ENCODE peak calls at places on chromosomes 3 and 15, in four cellular contexts. L, T, J and A are unnamed samples.

GRCh38 chr3:152120606-152121291 is 148.0 kb upstream of the MBNL1 start:
- DNase-seq in L (no peak), J (no peak), T (no peak), A (no peak)

GRCh38 chr15:83378921-83379561 is 68.1 kb upstream of the SH3GL3 start:
- DNase-seq in L (no peak), J (no peak), T (no peak), A (no peak)

GRCh38 chr3:9779721-9780450 is 10.1 kb upstream of the CAMK1 start:
- DNase-seq in T (no peak), L (no peak), J (no peak), A (peak)

GRCh38 chr15:84570164-84570692 is 30.6 kb upstream of the ZSCAN2 start:
- DNase-seq in J (peak), L (peak), T (no peak), A (peak)

GRCh38 chr15:73464602-73465001 is 21.6 kb downstream of the REC114 start:
- DNase-seq in T (no peak), L (no peak), J (no peak), A (no peak)

GRCh38 chr3:138608322-138609214 is at the start of gene FAIM:
- DNase-seq in L (peak), T (peak), J (peak), A (peak)

GRCh38 chr3:127203024-127203423 is 10.1 kb downstream of the PRR23E start:
- DNase-seq in J (no peak), T (no peak), L (no peak), A (no peak)

GRCh38 chr3:110234831-110235230 is 836.8 kb upstream of the NECTIN3 start:
- DNase-seq in J (no peak), L (no peak), T (no peak), A (no peak)

GRCh38 chr15:25051399-25052154 is 96.8 kb downstream of the SNRPN start:
- DNase-seq in J (peak), T (no peak), L (no peak), A (no peak)

GRCh38 chr15:32855942-32856341 is 138.1 kb downstream of the GREM1 start:
- DNase-seq in L (no peak), J (no peak), T (peak), A (no peak)

GRCh38 chr3:45832691-45833090 is 9.2 kb downstream of the LZTFL1 start:
- DNase-seq in T (no peak), J (no peak), L (no peak), A (peak)

GRCh38 chr3:165125836-165126235 is 47.5 kb upstream of the SI start:
- DNase-seq in L (no peak), J (no peak), T (no peak), A (no peak)

GRCh38 chr3:48038971-48039481 is 22.8 kb upstream of the MAP4 start:
- DNase-seq in L (no peak), T (no peak), J (no peak), A (peak)

GRCh38 chr15:24956131-24956838 is 1.5 kb downstream of the SNRPN start:
- DNase-seq in T (peak), L (peak), J (peak), A (no peak)

GRCh38 chr3:52609316-52609815 is 73.0 kb downstream of the UQCC5 start:
- DNase-seq in J (no peak), T (no peak), L (no peak), A (no peak)

GRCh38 chr3:46368569-46368968 is 2.2 kb upstream of the CCR5 start:
- DNase-seq in L (peak), J (no peak), T (no peak), A (peak)

GRCh38 chr15:39279331-39279730 is 301.5 kb upstream of the THBS1 start:
- DNase-seq in J (no peak), L (no peak), T (no peak), A (no peak)

GRCh38 chr15:89813381-89814111 is 1.1 kb downstream of the ANPEP start:
- DNase-seq in T (no peak), J (no peak), L (no peak), A (peak)
- TF ChIP-seq POLR2A in T (no peak), J (no peak), L (no peak), A (peak)

DNA sequence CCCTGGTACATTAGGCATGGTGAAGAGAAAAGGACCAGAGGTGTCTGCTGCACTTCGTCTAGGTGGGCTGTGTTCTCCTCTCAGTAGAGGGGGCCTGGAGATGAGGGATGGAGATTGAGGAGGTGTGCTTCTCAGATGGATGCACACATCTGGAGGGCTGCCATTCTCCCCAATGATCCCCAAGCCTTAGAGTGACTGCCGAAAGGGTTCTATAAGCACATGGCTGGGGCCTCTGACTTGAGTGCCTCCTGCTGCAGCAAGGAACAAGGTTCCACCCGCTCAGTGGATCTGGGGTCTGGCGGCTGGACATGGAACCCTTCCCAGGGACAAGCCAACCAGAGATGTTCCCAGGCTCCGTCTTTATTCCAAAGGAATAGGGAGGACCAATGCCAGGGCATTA is 66.8 kb downstream of the CPN2 start:
- DNase-seq in T (no peak), J (no peak), L (no peak), A (no peak)
- TF ChIP-seq POLR2A in T (no peak), J (no peak), L (no peak), A (no peak)

GRCh38 chr3:185929192-185930151 is 8.3 kb downstream of the TRA2B start:
- DNase-seq in J (no peak), T (no peak), L (no peak), A (no peak)
- TF ChIP-seq POLR2A in J (no peak), T (no peak), L (no peak), A (no peak)

GRCh38 chr15:42157981-42158765 is 1.7 kb upstream of the PLA2G4F start:
- DNase-seq in L (peak), T (peak), J (no peak), A (no peak)

GRCh38 chr15:42157381-42157780 is 945 bp upstream of the PLA2G4F start:
- DNase-seq in J (no peak), L (no peak), T (no peak), A (no peak)

GRCh38 chr15:42155546-42156265 is 730 bp downstream of the PLA2G4F start:
- DNase-seq in J (no peak), T (no peak), L (no peak), A (no peak)

GRCh38 chr15:42154576-42155355 is 1.7 kb downstream of the PLA2G4F start:
- DNase-seq in L (no peak), J (no peak), T (no peak), A (no peak)

DNA sequence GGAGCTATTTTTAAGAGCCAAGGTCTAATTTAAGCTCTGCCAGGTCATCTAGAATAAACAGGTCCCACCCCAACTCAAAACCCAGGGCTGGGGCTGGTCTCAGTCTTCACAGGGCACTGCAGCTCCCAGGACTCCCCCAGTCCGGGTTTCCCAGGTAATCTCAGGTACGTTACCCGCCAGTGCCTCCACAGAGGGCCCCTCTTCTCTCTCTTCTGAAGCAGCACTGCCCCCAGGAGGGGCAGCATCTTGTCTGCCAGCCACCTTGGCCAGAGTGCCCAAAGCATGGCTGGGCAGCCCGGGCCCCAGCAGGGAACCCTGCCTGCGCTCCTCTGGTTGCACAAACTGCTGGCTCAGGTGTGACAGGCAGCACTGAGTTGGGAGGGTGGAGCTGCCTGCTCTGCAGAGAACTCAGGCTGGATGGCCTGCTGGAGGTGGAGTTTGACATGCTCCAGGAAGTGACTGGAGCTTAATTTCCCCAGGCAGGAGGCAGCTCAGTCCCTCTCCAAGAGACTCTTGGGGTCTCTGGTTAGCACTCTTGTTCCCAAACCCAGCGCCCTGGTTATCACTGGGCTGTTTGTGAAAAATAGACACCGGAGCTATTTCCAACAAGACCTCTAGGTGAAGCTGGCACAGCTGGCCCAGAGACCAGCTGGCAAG is at the start of gene PLA2G4F:
- DNase-seq in L (no peak), T (no peak), J (no peak), A (no peak)
- TF ChIP-seq POLR2A in L (no peak), T (no peak), J (no peak), A (no peak)

GRCh38 chr15:75625542-75626347 is at the start of gene SNUPN:
- DNase-seq in L (peak), T (peak), J (peak), A (peak)
- TF ChIP-seq POLR2A in L (no peak), T (peak), J (peak), A (peak)

GRCh38 chr3:179526482-179526881 is 36.2 kb upstream of the ACTL6A start:
- DNase-seq in L (no peak), J (no peak), T (no peak), A (no peak)

GRCh38 chr3:179528786-179529185 is 33.9 kb upstream of the ACTL6A start:
- DNase-seq in L (no peak), T (peak), J (no peak), A (no peak)

DNA sequence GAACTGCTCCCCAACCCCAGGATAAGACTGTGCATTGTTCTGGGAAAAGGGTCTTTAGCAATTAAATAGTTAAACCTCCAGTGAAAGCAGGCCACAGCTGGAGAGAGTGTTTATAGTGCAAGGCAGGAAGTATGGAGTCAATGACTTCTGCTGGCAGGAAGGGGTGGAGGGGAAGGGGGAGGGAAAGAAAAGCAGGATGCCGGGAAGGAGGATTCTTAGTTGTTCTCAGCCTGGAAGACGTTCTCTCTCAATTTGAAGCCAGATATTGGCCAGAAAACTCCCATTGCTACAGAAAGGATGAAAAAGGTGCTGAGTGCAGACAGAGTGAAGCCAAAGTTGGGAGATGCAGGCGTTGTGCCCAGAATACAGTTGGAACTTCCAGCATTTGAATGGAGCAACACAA is 35.7 kb upstream of the ACTL6A start:
- DNase-seq in J (peak), L (peak), T (peak), A (peak)
- TF ChIP-seq POLR2A in J (no peak), L (no peak), T (no peak), A (no peak)

GRCh38 chr15:23866832-23867231 is 179.7 kb upstream of the NDN start:
- DNase-seq in T (no peak), J (no peak), L (no peak), A (peak)

DNA sequence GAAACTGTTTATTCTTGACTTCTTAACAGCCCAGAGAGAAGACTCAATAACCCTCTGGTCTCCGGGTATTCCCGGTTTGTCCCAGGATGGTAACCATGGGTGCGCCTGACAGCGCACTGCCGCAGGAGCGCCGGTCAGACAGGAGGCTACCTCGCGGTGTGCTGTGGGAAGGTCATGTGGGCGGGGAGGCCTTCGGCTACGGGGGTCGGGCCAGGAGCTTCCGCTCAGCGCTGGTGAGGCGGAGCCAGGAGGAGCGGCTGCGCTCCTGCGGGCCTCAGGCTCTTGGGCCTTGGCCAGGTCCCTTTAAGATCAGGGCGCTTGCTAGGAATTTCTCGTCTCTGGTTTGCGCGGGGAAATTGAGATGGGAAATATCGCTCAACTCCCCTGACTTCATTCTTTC is 182.3 kb upstream of the NDN start:
- DNase-seq in T (no peak), J (peak), L (peak), A (no peak)
- TF ChIP-seq POLR2A in T (no peak), J (no peak), L (no peak), A (no peak)

GRCh38 chr3:179562467-179563297 is at the start of gene ACTL6A:
- DNase-seq in L (peak), J (peak), T (peak), A (peak)

GRCh38 chr3:179558742-179559364 is 3.9 kb upstream of the ACTL6A start:
- DNase-seq in T (peak), J (peak), L (peak), A (peak)

GRCh38 chr3:179560791-179561190 is 1.9 kb upstream of the ACTL6A start:
- DNase-seq in J (no peak), L (no peak), T (no peak), A (no peak)

GRCh38 chr3:179565496-179565895 is 2.8 kb downstream of the ACTL6A start:
- DNase-seq in T (no peak), L (no peak), J (no peak), A (no peak)

DNA sequence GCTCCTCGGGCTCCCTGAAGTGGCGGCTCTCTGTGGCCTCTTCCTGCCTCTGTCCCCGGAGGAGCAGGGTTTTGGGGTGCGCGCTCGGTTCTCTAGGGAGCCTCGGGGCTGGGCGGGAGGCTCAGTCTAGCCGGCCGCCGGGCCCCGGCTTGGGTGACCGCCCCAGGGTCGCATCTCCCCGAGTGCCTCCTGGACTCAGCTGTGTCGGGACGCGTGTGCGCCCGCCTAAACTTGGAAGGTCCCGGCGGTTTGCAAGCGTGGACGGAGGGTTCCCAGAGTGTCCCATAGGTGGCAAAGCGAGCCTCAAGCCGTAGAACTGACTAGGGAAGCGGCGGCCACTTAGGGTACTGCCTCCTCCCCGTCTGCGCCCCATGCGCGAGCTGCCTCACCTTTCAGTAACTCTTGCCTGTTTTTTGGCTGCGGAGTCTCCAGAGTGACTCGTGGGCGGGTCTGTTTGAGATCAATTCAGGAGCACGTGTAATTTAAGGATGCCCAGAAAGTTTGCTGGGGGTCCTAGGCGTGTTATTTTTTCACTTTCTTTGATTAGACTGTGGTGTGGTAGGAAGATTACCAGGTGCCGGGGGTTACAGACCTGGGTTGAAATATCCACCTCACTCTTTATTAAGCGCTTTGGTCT is 690 bp downstream of the ACTL6A start:
- DNase-seq in T (peak), J (peak), L (peak), A (peak)
- TF ChIP-seq POLR2A in T (no peak), J (no peak), L (no peak), A (no peak)

GRCh38 chr3:49899815-49900214 is 3.9 kb downstream of the MST1R start:
- DNase-seq in L (no peak), T (no peak), J (no peak), A (peak)

GRCh38 chr3:49903451-49904424 is at the start of gene MST1R:
- DNase-seq in L (peak), T (no peak), J (peak), A (no peak)

GRCh38 chr3:49900491-49901153 is 3.1 kb downstream of the MST1R start:
- DNase-seq in T (peak), J (no peak), L (no peak), A (no peak)

GRCh38 chr3:49902511-49903345 is 945 bp downstream of the MST1R start:
- DNase-seq in T (no peak), L (no peak), J (peak), A (no peak)

DNA sequence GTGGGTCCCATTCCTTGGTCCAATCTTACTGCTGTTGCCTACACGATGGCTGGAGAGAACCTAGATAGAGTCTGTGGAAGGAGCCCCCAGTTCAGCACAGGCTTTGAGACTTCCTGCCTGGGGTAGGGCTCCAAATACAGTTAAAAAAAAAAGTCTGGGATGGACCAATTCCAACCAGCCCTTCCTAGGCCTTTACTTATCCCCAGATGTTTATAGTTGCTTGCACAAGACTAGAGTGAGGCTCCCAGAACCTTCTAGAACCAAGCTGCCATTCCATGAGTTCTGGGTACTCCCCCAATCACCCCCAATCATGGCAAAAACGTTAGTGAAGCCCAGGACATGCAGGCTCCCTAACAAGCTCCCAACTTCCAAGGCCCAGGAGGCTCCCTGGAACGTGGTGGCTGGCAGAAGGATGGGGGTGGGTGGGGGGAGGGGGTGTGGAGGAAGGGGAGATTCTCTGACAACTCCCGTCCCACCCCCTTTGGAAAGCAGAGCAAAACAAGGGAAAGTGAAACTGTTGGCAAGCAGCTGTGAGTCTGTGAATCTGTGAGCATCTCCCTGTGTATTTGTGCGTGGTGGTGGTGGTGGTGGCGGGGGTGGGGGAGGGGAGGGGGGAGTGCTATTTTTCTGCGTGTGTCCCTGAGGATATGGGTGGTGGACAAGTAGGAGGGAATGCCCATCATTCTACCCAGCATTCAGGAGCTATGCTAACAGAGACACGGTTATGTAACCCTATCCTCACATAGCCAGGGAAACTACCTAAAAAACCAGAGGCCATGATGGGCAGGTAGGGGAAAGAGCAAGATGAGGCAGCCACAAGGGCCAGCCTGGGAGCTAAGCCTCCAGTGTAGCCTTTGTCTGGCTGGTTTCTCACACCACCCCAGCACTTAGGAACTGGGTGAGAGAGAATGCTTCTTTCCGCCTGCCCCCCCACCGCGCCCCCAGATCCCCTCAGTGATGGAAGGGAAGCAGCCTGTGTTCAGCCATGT is 2.0 kb downstream of the MST1R start:
- DNase-seq in L (no peak), T (no peak), J (no peak), A (no peak)
- TF ChIP-seq POLR2A in L (no peak), T (no peak), J (no peak), A (no peak)

DNA sequence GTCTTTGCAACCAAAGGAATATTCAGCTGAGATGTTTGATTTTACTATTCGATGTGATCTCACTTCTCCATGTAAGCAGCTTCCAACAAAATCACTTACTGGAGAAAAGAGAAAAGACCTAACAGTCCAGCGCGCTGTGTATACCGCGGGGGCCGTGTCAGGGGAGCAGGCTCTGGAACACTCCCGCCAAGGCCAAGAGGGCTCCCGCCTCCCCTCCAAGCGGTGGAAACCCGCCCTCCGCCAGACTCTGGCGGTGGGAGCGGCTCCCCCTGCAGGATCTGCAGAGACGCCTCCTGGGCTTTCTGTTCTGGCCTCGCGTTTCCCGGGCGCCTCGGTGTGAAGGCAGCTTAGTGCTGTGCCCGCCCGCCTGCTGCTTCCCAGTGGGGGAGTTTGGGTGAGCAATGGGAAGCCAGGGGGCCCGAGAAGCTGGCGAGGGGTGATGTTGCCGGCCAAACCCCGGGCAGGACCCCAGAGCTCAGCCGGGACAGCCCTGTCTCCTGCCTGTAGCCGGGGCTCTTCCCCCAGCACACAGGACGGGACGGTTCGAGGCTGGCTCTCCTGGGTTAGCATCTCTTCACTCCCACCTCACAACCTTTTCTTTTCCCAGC is 36.3 kb downstream of the CHST14 start:
- DNase-seq in J (peak), T (peak), L (peak), A (peak)
- TF ChIP-seq POLR2A in J (peak), T (no peak), L (no peak), A (no peak)